ENCODE peak calls at places on chromosomes 16 and 17, in nine cellular contexts. P, V, J, A, M, H, W, U and L are unnamed samples.

GRCh38 chr17:62017496-62017895 is 47.6 kb downstream of the MED13 start:
- DNase-seq in P (no peak), V (no peak), J (no peak), A (no peak), M (no peak), H (no peak), W (no peak), U (no peak), L (no peak)

GRCh38 chr17:13885953-13886889 is 183.1 kb upstream of the COX10 start:
- DNase-seq in P (no peak), V (no peak), J (no peak), A (no peak), M (no peak), H (no peak), W (peak), U (no peak), L (no peak)

GRCh38 chr16:66364117-66364958 is 2.2 kb upstream of the CDH5 start:
- DNase-seq in P (no peak), V (peak), J (no peak), A (no peak), M (peak), H (no peak), W (peak), U (peak), L (no peak)

GRCh38 chr17:46071796-46072195 is 72.7 kb downstream of the STH start:
- DNase-seq in P (no peak), V (no peak), J (no peak), A (no peak), M (no peak), H (no peak), W (no peak), U (no peak), L (no peak)

GRCh38 chr16:46573008-46573833 is 48.0 kb downstream of the SHCBP1 start:
- DNase-seq in P (no peak), V (no peak), J (no peak), A (no peak), M (no peak), H (no peak), W (no peak), U (no peak), L (no peak)

GRCh38 chr17:66673668-66674276 is 161.1 kb upstream of the CACNG5 start:
- DNase-seq in P (peak), V (peak), J (peak), A (peak), M (no peak), H (no peak), W (no peak), U (peak), L (no peak)

GRCh38 chr16:86990451-86990850 is 326.7 kb downstream of the C16orf95 start:
- DNase-seq in P (no peak), V (no peak), J (no peak), A (no peak), M (no peak), H (no peak), W (no peak), U (no peak), L (no peak)

GRCh38 chr16:23074423-23074822 is 74.8 kb downstream of the USP31 start:
- DNase-seq in P (no peak), V (no peak), J (no peak), A (no peak), M (no peak), H (no peak), W (peak), U (peak), L (no peak)

GRCh38 chr17:41678411-41678906 is 10.2 kb upstream of the EIF1 start:
- DNase-seq in P (no peak), V (no peak), J (no peak), A (no peak), M (peak), H (no peak), W (no peak), U (no peak), L (no peak)